ENCODE peak calls at places on chromosomes 2 and 18, in six cellular contexts. One of them, this sample, is unnamed.
A peak's percentile ranks its signal among the peaks of the same experiment; 100 is the strongest.

GRCh38 chr2:200741468-200742202 is 70.1 kb upstream of the BZW1 start:
- DNase-seq in caudate nucleus: no peak
- DNase-seq in ovary: no peak
- DNase-seq in brain microvascular endothelial cell: no peak
- DNase-seq in A549: no peak
- DNase-seq in substantia nigra: no peak
- DNase-seq in this sample: no peak

GRCh38 chr2:127623388-127624320 is 22.3 kb upstream of the GPR17 start:
- DNase-seq in caudate nucleus: no peak
- DNase-seq in ovary: peak; percentile 23
- DNase-seq in brain microvascular endothelial cell: peak; percentile 72
- DNase-seq in A549: no peak
- DNase-seq in substantia nigra: no peak
- DNase-seq in this sample: peak; percentile 45

GRCh38 chr2:17757321-17757720 is 3.4 kb downstream of the GEN1 start:
- DNase-seq in caudate nucleus: no peak
- DNase-seq in ovary: no peak
- DNase-seq in brain microvascular endothelial cell: peak; percentile 37
- DNase-seq in A549: no peak
- DNase-seq in substantia nigra: no peak
- DNase-seq in this sample: no peak

GRCh38 chr18:61635901-61636528 is 256.8 kb downstream of the RNF152 start:
- DNase-seq in caudate nucleus: no peak
- DNase-seq in ovary: peak; percentile 53
- DNase-seq in brain microvascular endothelial cell: peak; percentile 35
- DNase-seq in A549: no peak
- DNase-seq in substantia nigra: peak; percentile 12
- DNase-seq in this sample: no peak

GRCh38 chr2:54570925-54571694 is 115.0 kb downstream of the SPTBN1 start:
- DNase-seq in caudate nucleus: no peak
- DNase-seq in ovary: no peak
- DNase-seq in brain microvascular endothelial cell: peak; percentile 97
- DNase-seq in A549: peak; percentile 71
- DNase-seq in substantia nigra: no peak
- DNase-seq in this sample: peak; percentile 51

GRCh38 chr2:112187805-112188596 is 49.8 kb downstream of the FBLN7 start:
- DNase-seq in caudate nucleus: no peak
- DNase-seq in ovary: no peak
- DNase-seq in brain microvascular endothelial cell: no peak
- DNase-seq in A549: no peak
- DNase-seq in substantia nigra: no peak
- DNase-seq in this sample: no peak

GRCh38 chr18:7980136-7980535 is 413.0 kb downstream of the PTPRM start:
- DNase-seq in caudate nucleus: no peak
- DNase-seq in ovary: no peak
- DNase-seq in brain microvascular endothelial cell: no peak
- DNase-seq in A549: no peak
- DNase-seq in substantia nigra: no peak
- DNase-seq in this sample: no peak

GRCh38 chr2:214244847-214245246 is 166.0 kb upstream of the VWC2L start:
- DNase-seq in caudate nucleus: no peak
- DNase-seq in ovary: no peak
- DNase-seq in brain microvascular endothelial cell: no peak
- DNase-seq in A549: no peak
- DNase-seq in substantia nigra: no peak
- DNase-seq in this sample: no peak

GRCh38 chr2:674319-674985 is 2.8 kb downstream of the TMEM18 start:
- DNase-seq in caudate nucleus: no peak
- DNase-seq in ovary: no peak
- DNase-seq in brain microvascular endothelial cell: peak; percentile 17
- DNase-seq in A549: no peak
- DNase-seq in substantia nigra: no peak
- DNase-seq in this sample: no peak

GRCh38 chr2:72083751-72084583 is 63.7 kb downstream of the CYP26B1 start:
- DNase-seq in caudate nucleus: no peak
- DNase-seq in ovary: no peak
- DNase-seq in brain microvascular endothelial cell: no peak
- DNase-seq in A549: no peak
- DNase-seq in substantia nigra: no peak
- DNase-seq in this sample: no peak

GRCh38 chr2:181368036-181368435 is 89.2 kb upstream of the ITGA4 start:
- DNase-seq in caudate nucleus: no peak
- DNase-seq in ovary: no peak
- DNase-seq in brain microvascular endothelial cell: no peak
- DNase-seq in A549: no peak
- DNase-seq in substantia nigra: no peak
- DNase-seq in this sample: no peak

GRCh38 chr2:43519711-43520221 is 76.1 kb downstream of the THADA start:
- DNase-seq in caudate nucleus: no peak
- DNase-seq in ovary: no peak
- DNase-seq in brain microvascular endothelial cell: peak; percentile 93
- DNase-seq in A549: no peak
- DNase-seq in substantia nigra: no peak
- DNase-seq in this sample: no peak

GRCh38 chr2:70509565-70509964 is 44.1 kb downstream of the TGFA start:
- DNase-seq in caudate nucleus: no peak
- DNase-seq in ovary: no peak
- DNase-seq in brain microvascular endothelial cell: no peak
- DNase-seq in A549: no peak
- DNase-seq in substantia nigra: no peak
- DNase-seq in this sample: no peak

GRCh38 chr2:27212626-27213471 is 781 bp upstream of the SLC5A6 start:
- DNase-seq in caudate nucleus: no peak
- DNase-seq in ovary: no peak
- DNase-seq in brain microvascular endothelial cell: peak; percentile 59
- DNase-seq in A549: peak; percentile 66
- DNase-seq in substantia nigra: no peak
- DNase-seq in this sample: no peak

GRCh38 chr2:70964596-70965386 is 13.6 kb upstream of the ANKRD53 start:
- DNase-seq in caudate nucleus: peak; percentile 51
- DNase-seq in ovary: peak; percentile 86
- DNase-seq in brain microvascular endothelial cell: no peak
- DNase-seq in A549: peak; percentile 80
- DNase-seq in substantia nigra: peak; percentile 48
- DNase-seq in this sample: peak; percentile 81

GRCh38 chr2:223901854-223902253 is 43.3 kb downstream of the WDFY1 start:
- DNase-seq in caudate nucleus: no peak
- DNase-seq in ovary: no peak
- DNase-seq in brain microvascular endothelial cell: no peak
- DNase-seq in A549: no peak
- DNase-seq in substantia nigra: no peak
- DNase-seq in this sample: no peak

GRCh38 chr18:53850918-53851317 is 373.6 kb downstream of the MBD2 start:
- DNase-seq in caudate nucleus: no peak
- DNase-seq in ovary: no peak
- DNase-seq in brain microvascular endothelial cell: no peak
- DNase-seq in A549: no peak
- DNase-seq in substantia nigra: no peak
- DNase-seq in this sample: no peak

GRCh38 chr2:217835931-217836881 is 166.6 kb downstream of the TNS1 start:
- DNase-seq in caudate nucleus: no peak
- DNase-seq in ovary: no peak
- DNase-seq in brain microvascular endothelial cell: peak; percentile 70
- DNase-seq in A549: no peak
- DNase-seq in substantia nigra: no peak
- DNase-seq in this sample: peak; percentile 85

GRCh38 chr2:19711470-19712372 is 190.1 kb downstream of the TTC32 start:
- DNase-seq in caudate nucleus: no peak
- DNase-seq in ovary: no peak
- DNase-seq in brain microvascular endothelial cell: peak; percentile 98
- DNase-seq in A549: peak; percentile 62
- DNase-seq in substantia nigra: no peak
- DNase-seq in this sample: no peak

GRCh38 chr2:204268458-204268857 is 276.8 kb upstream of the PARD3B start:
- DNase-seq in caudate nucleus: no peak
- DNase-seq in ovary: no peak
- DNase-seq in brain microvascular endothelial cell: no peak
- DNase-seq in A549: no peak
- DNase-seq in substantia nigra: no peak
- DNase-seq in this sample: no peak

GRCh38 chr18:9113468-9114149 is 11.1 kb downstream of the NDUFV2 start:
- DNase-seq in caudate nucleus: no peak
- DNase-seq in ovary: no peak
- DNase-seq in brain microvascular endothelial cell: no peak
- DNase-seq in A549: no peak
- DNase-seq in substantia nigra: no peak
- DNase-seq in this sample: no peak

GRCh38 chr2:20992201-20992711 is 51.6 kb downstream of the APOB start:
- DNase-seq in caudate nucleus: no peak
- DNase-seq in ovary: no peak
- DNase-seq in brain microvascular endothelial cell: peak; percentile 42
- DNase-seq in A549: no peak
- DNase-seq in substantia nigra: no peak
- DNase-seq in this sample: no peak

GRCh38 chr2:240464514-240465241 is 29.2 kb downstream of the GPC1 start:
- DNase-seq in caudate nucleus: no peak
- DNase-seq in ovary: peak; percentile 37
- DNase-seq in brain microvascular endothelial cell: no peak
- DNase-seq in A549: no peak
- DNase-seq in substantia nigra: no peak
- DNase-seq in this sample: peak; percentile 39

GRCh38 chr2:234368861-234369261 is 128.0 kb downstream of the ARL4C start:
- DNase-seq in caudate nucleus: no peak
- DNase-seq in ovary: no peak
- DNase-seq in brain microvascular endothelial cell: no peak
- DNase-seq in A549: peak; percentile 53
- DNase-seq in substantia nigra: no peak
- DNase-seq in this sample: no peak

GRCh38 chr2:85470850-85471800 is 52.6 kb downstream of the SH2D6 start:
- DNase-seq in caudate nucleus: no peak
- DNase-seq in ovary: peak; percentile 48
- DNase-seq in brain microvascular endothelial cell: no peak
- DNase-seq in A549: peak; percentile 36
- DNase-seq in substantia nigra: no peak
- DNase-seq in this sample: no peak

GRCh38 chr2:55010915-55011314 is 39.3 kb downstream of the RTN4 start:
- DNase-seq in caudate nucleus: no peak
- DNase-seq in ovary: no peak
- DNase-seq in brain microvascular endothelial cell: no peak
- DNase-seq in A549: no peak
- DNase-seq in substantia nigra: no peak
- DNase-seq in this sample: no peak

GRCh38 chr2:231475965-231476364 is 11.7 kb upstream of the NCL start:
- DNase-seq in caudate nucleus: no peak
- DNase-seq in ovary: no peak
- DNase-seq in brain microvascular endothelial cell: no peak
- DNase-seq in A549: no peak
- DNase-seq in substantia nigra: no peak
- DNase-seq in this sample: no peak

GRCh38 chr2:14301331-14301730 is 331.2 kb upstream of the LRATD1 start:
- DNase-seq in caudate nucleus: no peak
- DNase-seq in ovary: no peak
- DNase-seq in brain microvascular endothelial cell: no peak
- DNase-seq in A549: no peak
- DNase-seq in substantia nigra: no peak
- DNase-seq in this sample: no peak

GRCh38 chr2:239928457-239929350 is 96.4 kb downstream of the NDUFA10 start:
- DNase-seq in caudate nucleus: peak; percentile 49
- DNase-seq in ovary: peak; percentile 19
- DNase-seq in brain microvascular endothelial cell: no peak
- DNase-seq in A549: no peak
- DNase-seq in substantia nigra: peak; percentile 91
- DNase-seq in this sample: no peak

GRCh38 chr18:48616484-48617255 is 77.8 kb downstream of the CTIF start:
- DNase-seq in caudate nucleus: no peak
- DNase-seq in ovary: no peak
- DNase-seq in brain microvascular endothelial cell: no peak
- DNase-seq in A549: no peak
- DNase-seq in substantia nigra: no peak
- DNase-seq in this sample: no peak
- H3K27ac ChIP-seq in caudate nucleus: no peak overlapping the region
- H3K27ac ChIP-seq in ovary: no peak overlapping the region
- H3K27ac ChIP-seq in brain microvascular endothelial cell: no peak overlapping the region
- H3K27ac ChIP-seq in A549: peak overlapping the region; percentile 94
- H3K27ac ChIP-seq in substantia nigra: no peak overlapping the region
- H3K27ac ChIP-seq in this sample: no peak overlapping the region

DNA sequence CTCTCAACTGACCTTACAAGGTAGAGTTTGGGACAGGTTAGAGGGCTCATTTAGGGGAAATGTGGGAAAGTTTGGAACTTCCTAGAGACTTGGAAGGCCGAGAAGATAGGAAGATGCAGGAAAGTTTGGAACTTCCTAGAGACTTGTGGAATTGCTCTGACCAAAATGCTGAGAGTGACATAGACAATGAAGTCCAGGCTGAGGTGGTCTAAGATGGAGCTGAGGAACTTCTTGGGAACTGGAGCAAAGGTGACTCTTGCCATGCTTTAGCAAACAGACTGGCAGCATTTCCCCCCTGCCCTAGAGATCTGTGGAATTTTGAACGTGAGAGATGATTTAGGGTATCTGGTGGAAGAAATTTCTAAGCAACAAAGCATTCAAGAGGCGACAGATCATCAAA is 258.9 kb upstream of the GULP1 start:
- DNase-seq in caudate nucleus: no peak
- DNase-seq in ovary: no peak
- DNase-seq in brain microvascular endothelial cell: no peak
- DNase-seq in A549: no peak
- DNase-seq in substantia nigra: no peak
- DNase-seq in this sample: no peak
- H3K27ac ChIP-seq in caudate nucleus: no peak overlapping the region
- H3K27ac ChIP-seq in ovary: no peak overlapping the region
- H3K27ac ChIP-seq in brain microvascular endothelial cell: no peak overlapping the region
- H3K27ac ChIP-seq in A549: no peak overlapping the region
- H3K27ac ChIP-seq in substantia nigra: no peak overlapping the region
- H3K27ac ChIP-seq in this sample: no peak overlapping the region

GRCh38 chr2:222361787-222362186 is 62.6 kb upstream of the SGPP2 start:
- DNase-seq in caudate nucleus: no peak
- DNase-seq in ovary: no peak
- DNase-seq in brain microvascular endothelial cell: no peak
- DNase-seq in A549: no peak
- DNase-seq in substantia nigra: no peak
- DNase-seq in this sample: no peak
- H3K27ac ChIP-seq in caudate nucleus: no peak overlapping the region
- H3K27ac ChIP-seq in ovary: no peak overlapping the region
- H3K27ac ChIP-seq in brain microvascular endothelial cell: no peak overlapping the region
- H3K27ac ChIP-seq in A549: no peak overlapping the region
- H3K27ac ChIP-seq in substantia nigra: no peak overlapping the region
- H3K27ac ChIP-seq in this sample: no peak overlapping the region

GRCh38 chr2:56969513-56969912 is 785.7 kb downstream of the CCDC85A start:
- DNase-seq in caudate nucleus: no peak
- DNase-seq in ovary: no peak
- DNase-seq in brain microvascular endothelial cell: no peak
- DNase-seq in A549: no peak
- DNase-seq in substantia nigra: no peak
- DNase-seq in this sample: no peak

DNA sequence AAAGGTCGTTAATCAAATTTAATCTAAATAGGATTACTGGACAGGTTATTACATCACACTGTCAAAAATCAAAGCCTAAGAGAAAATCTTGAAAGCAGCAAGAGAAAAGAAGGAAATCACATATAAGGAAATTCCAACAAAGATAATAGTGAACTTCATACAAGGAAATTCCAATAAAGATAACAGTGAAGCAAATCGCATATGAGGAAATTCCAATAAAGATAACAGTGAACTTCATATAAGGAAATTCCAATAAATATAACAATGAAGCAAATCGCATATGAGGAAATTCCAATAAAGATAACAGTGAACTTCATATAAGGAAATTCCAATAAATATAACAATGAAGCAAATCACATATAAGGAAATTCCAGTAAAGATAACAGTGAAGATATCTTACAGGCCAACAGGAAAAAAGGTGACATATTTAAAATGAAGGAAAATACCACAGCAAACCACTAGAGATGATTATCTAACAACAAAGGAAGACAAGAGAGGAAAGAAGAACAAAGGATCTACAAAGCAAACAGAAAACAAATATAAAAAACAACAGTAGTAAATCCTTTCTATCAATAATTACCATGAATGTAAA is 787.7 kb downstream of the CCDC85A start:
- DNase-seq in caudate nucleus: no peak
- DNase-seq in ovary: no peak
- DNase-seq in brain microvascular endothelial cell: no peak
- DNase-seq in A549: no peak
- DNase-seq in substantia nigra: no peak
- DNase-seq in this sample: no peak
- H3K27ac ChIP-seq in caudate nucleus: no peak overlapping the region
- H3K27ac ChIP-seq in ovary: no peak overlapping the region
- H3K27ac ChIP-seq in brain microvascular endothelial cell: no peak overlapping the region
- H3K27ac ChIP-seq in A549: no peak overlapping the region
- H3K27ac ChIP-seq in substantia nigra: no peak overlapping the region
- H3K27ac ChIP-seq in this sample: no peak overlapping the region

This sample was measured in psoas muscle.